ENCODE peak calls at places on chromosomes 1 and 21, in five cellular contexts. One of them, this sample, is unnamed.

GRCh38 chr1:36359383-36359782 is 26.3 kb downstream of the STK40 start:
- DNase-seq in body of pancreas: no peak
- DNase-seq in bronchial epithelial cell: no peak
- DNase-seq in psoas muscle: no peak
- DNase-seq in GM12865: no peak
- DNase-seq in this sample: no peak

GRCh38 chr1:14027099-14027498 is 327.1 kb downstream of the PRDM2 start:
- DNase-seq in body of pancreas: no peak
- DNase-seq in bronchial epithelial cell: no peak
- DNase-seq in psoas muscle: no peak
- DNase-seq in GM12865: no peak
- DNase-seq in this sample: no peak

GRCh38 chr1:57279909-57280666 is 143.8 kb downstream of the DAB1 start:
- DNase-seq in body of pancreas: no peak
- DNase-seq in bronchial epithelial cell: peak; percentile 100
- DNase-seq in psoas muscle: no peak
- DNase-seq in GM12865: no peak
- DNase-seq in this sample: no peak

GRCh38 chr21:21156919-21157318 is 158.7 kb downstream of the NCAM2 start:
- DNase-seq in body of pancreas: no peak
- DNase-seq in bronchial epithelial cell: no peak
- DNase-seq in psoas muscle: no peak
- DNase-seq in GM12865: no peak
- DNase-seq in this sample: no peak

GRCh38 chr1:167312871-167313270 is 92.2 kb downstream of the POU2F1 start:
- DNase-seq in body of pancreas: no peak
- DNase-seq in bronchial epithelial cell: peak; percentile 35
- DNase-seq in psoas muscle: no peak
- DNase-seq in GM12865: no peak
- DNase-seq in this sample: no peak

GRCh38 chr21:16241500-16241963 is 511.8 kb downstream of the USP25 start:
- DNase-seq in body of pancreas: no peak
- DNase-seq in bronchial epithelial cell: no peak
- DNase-seq in psoas muscle: no peak
- DNase-seq in GM12865: no peak
- DNase-seq in this sample: no peak

GRCh38 chr1:64965239-64966157 is 851 bp downstream of the JAK1 start:
- DNase-seq in body of pancreas: peak; percentile 69
- DNase-seq in bronchial epithelial cell: no peak
- DNase-seq in psoas muscle: peak; percentile 70
- DNase-seq in GM12865: peak; percentile 85
- DNase-seq in this sample: peak; percentile 24

GRCh38 chr1:68128157-68128556 is 77.7 kb upstream of the DIRAS3 start:
- DNase-seq in body of pancreas: no peak
- DNase-seq in bronchial epithelial cell: no peak
- DNase-seq in psoas muscle: no peak
- DNase-seq in GM12865: peak; percentile 39
- DNase-seq in this sample: no peak

GRCh38 chr1:24418898-24419628 is 3.5 kb downstream of the NIPAL3 start:
- DNase-seq in body of pancreas: no peak
- DNase-seq in bronchial epithelial cell: peak; percentile 85
- DNase-seq in psoas muscle: no peak
- DNase-seq in GM12865: no peak
- DNase-seq in this sample: no peak

GRCh38 chr1:152622803-152623202 is at the start of gene LCE3A:
- DNase-seq in body of pancreas: no peak
- DNase-seq in bronchial epithelial cell: no peak
- DNase-seq in psoas muscle: no peak
- DNase-seq in GM12865: peak; percentile 29
- DNase-seq in this sample: no peak

DNA sequence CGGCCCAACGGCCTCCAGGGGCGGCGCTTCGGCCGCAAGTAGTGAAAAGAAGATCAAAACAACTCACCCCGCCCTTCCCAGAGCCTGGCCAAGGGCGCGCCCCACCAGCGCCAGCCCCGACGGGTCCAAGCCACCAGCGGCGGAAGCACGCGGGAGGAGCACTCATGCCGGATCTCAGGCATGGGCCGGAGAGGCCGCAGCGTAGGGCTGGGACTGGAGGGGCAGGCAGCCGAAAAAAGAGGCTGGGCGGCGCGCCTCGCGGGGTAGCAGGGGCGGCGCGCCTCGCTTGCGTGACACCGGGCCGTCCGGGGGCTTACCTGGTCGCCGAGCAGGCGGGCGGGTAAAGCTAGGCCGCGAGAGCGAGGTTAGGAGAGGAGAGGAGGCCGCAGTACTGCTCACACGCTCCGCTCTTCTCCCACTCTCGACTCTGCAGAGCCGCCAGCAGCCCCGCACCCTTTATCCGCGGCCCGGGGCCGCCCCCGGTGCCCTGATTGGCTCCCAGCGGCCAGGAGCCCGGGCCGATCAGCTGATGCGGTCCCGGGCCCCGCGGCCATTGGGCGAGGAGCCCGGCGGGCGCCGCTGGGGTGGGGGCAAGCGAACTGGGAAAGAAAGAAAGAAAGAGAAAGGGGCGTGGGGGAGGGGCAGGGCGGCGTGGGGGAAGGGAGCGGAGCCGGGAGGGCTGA is at the start of gene GLUL:
- DNase-seq in body of pancreas: peak; percentile 96
- DNase-seq in bronchial epithelial cell: peak; percentile 72
- DNase-seq in psoas muscle: peak; percentile 96
- DNase-seq in GM12865: peak; percentile 93
- DNase-seq in this sample: peak; percentile 63
- TF ChIP-seq CTCF in body of pancreas: no peak
- TF ChIP-seq CTCF in bronchial epithelial cell: peak; percentile 17
- TF ChIP-seq CTCF in psoas muscle: peak; percentile 26
- TF ChIP-seq CTCF in GM12865: peak; percentile 13
- TF ChIP-seq CTCF in this sample: no peak

DNA sequence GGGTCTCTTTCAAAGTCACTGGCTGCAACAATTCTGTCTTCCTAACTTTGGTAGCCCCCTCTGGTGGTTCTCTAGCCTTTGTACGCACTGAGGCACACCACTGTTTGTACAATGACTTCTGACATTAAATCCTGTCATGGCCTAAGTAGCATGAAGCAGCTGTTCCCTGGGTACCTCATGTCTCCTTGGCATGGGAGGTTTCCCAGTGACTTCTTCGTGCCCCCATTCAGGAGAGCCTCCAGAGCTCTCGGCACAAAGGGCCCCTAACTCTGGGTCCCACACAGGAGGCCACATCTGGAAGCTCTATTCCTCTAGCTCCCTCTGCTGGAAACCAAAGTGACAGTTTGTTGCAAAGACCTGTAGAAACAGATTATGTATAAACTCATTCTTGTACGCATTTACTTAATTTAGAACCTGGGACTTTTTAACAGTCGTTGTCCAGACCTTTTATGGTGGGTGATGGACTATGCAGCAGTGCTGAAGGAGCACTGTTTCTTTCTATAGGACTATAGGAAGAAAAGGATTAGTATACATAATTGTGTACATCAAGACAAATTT is 13.4 kb downstream of the SWT1 start:
- DNase-seq in body of pancreas: peak; percentile 31
- DNase-seq in bronchial epithelial cell: peak; percentile 62
- DNase-seq in psoas muscle: no peak
- DNase-seq in GM12865: peak; percentile 63
- DNase-seq in this sample: peak; percentile 30
- TF ChIP-seq CTCF in body of pancreas: peak; percentile 52
- TF ChIP-seq CTCF in bronchial epithelial cell: peak; percentile 71
- TF ChIP-seq CTCF in psoas muscle: peak; percentile 57
- TF ChIP-seq CTCF in GM12865: peak; percentile 60
- TF ChIP-seq CTCF in this sample: peak; percentile 82

GRCh38 chr1:91005285-91005684 is 16.6 kb downstream of the ZNF644 start:
- DNase-seq in body of pancreas: no peak
- DNase-seq in bronchial epithelial cell: no peak
- DNase-seq in psoas muscle: no peak
- DNase-seq in GM12865: no peak
- DNase-seq in this sample: no peak

GRCh38 chr1:91006113-91006908 is 15.5 kb downstream of the ZNF644 start:
- DNase-seq in body of pancreas: no peak
- DNase-seq in bronchial epithelial cell: no peak
- DNase-seq in psoas muscle: no peak
- DNase-seq in GM12865: no peak
- DNase-seq in this sample: no peak

GRCh38 chr1:91004145-91004544 is 17.7 kb downstream of the ZNF644 start:
- DNase-seq in body of pancreas: no peak
- DNase-seq in bronchial epithelial cell: no peak
- DNase-seq in psoas muscle: no peak
- DNase-seq in GM12865: no peak
- DNase-seq in this sample: no peak

GRCh38 chr1:91007827-91008226 is 14.0 kb downstream of the ZNF644 start:
- DNase-seq in body of pancreas: no peak
- DNase-seq in bronchial epithelial cell: no peak
- DNase-seq in psoas muscle: no peak
- DNase-seq in GM12865: no peak
- DNase-seq in this sample: no peak

DNA sequence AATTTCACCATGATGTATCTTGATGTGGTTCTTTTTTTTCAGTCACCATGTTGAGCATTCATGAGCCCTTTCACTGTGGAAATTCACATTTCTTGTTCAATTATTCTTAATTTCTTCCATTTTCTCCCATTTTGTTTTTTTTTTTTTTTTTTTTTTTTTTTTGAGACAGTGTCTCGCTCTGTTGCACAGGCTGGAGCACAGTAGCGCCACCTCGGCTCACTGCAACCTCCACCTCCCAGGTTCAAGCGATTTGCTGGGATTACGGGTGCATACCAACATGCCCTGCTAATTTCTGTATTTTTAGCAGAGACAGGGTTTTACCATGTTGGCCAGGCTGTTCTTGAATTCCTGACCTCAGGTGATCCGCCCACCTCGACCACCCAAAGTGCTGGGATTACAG is 14.7 kb downstream of the ZNF644 start:
- DNase-seq in body of pancreas: no peak
- DNase-seq in bronchial epithelial cell: no peak
- DNase-seq in psoas muscle: no peak
- DNase-seq in GM12865: no peak
- DNase-seq in this sample: no peak
- TF ChIP-seq CTCF in body of pancreas: no peak
- TF ChIP-seq CTCF in bronchial epithelial cell: no peak
- TF ChIP-seq CTCF in psoas muscle: no peak
- TF ChIP-seq CTCF in GM12865: no peak
- TF ChIP-seq CTCF in this sample: no peak

GRCh38 chr1:201126832-201127754 is at the start of gene ASCL5:
- DNase-seq in body of pancreas: peak; percentile 90
- DNase-seq in bronchial epithelial cell: peak; percentile 65
- DNase-seq in psoas muscle: peak; percentile 35
- DNase-seq in GM12865: no peak
- DNase-seq in this sample: no peak
- TF ChIP-seq CTCF in body of pancreas: peak; percentile 34
- TF ChIP-seq CTCF in bronchial epithelial cell: peak; percentile 60
- TF ChIP-seq CTCF in psoas muscle: no peak
- TF ChIP-seq CTCF in GM12865: no peak
- TF ChIP-seq CTCF in this sample: no peak

DNA sequence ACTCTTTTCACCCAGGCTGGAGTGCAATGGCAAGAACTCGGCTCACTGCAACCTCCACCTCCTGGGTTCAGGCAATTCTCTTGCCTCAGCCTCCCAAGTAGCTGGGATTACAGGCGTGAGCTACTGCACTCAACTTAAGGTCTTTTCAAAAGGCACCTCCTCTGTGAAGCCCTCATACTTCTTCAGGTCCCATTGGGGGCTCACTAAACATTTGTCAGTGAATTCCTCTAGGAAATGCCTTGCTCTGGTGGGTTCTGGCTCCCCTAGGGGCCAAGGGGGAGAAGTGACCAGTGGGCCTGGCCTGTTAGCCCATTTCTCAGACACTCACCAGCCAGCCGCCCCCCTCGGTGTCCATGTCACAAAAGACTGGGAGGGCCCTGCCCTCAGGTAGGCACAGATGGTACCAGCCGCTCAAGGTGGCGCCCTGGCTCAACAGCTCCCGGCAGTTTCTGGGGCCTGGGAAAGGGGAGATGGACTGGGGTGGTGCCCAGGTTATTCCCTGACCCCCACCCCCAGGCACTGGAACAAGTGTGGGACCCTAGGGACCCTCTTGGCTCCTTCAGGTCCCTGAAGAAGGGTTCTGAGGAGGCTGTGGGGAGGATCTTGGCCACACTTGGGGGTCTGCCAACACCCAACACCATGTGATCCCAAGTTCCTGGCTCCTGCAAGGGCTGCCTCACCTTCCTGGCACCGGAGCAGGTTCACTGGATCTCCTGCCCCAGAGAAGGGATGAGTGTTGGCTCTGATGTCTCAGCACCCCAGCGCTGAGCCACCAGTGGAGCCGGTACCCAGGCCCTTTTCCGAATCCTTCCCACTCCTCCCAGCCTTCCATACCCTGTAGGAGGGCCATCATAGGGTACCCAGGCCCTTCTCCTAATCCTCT is 1.6 kb downstream of the FCN3 start:
- DNase-seq in body of pancreas: no peak
- DNase-seq in bronchial epithelial cell: no peak
- DNase-seq in psoas muscle: no peak
- DNase-seq in GM12865: no peak
- DNase-seq in this sample: no peak
- TF ChIP-seq CTCF in body of pancreas: no peak
- TF ChIP-seq CTCF in bronchial epithelial cell: peak; percentile 15
- TF ChIP-seq CTCF in psoas muscle: no peak
- TF ChIP-seq CTCF in GM12865: peak; percentile 20
- TF ChIP-seq CTCF in this sample: no peak

GRCh38 chr1:165452336-165453130 is 7.6 kb upstream of the RXRG start:
- DNase-seq in body of pancreas: no peak
- DNase-seq in bronchial epithelial cell: no peak
- DNase-seq in psoas muscle: no peak
- DNase-seq in GM12865: no peak
- DNase-seq in this sample: no peak
- TF ChIP-seq CTCF in body of pancreas: no peak
- TF ChIP-seq CTCF in bronchial epithelial cell: no peak
- TF ChIP-seq CTCF in psoas muscle: no peak
- TF ChIP-seq CTCF in GM12865: no peak
- TF ChIP-seq CTCF in this sample: no peak

GRCh38 chr1:53825306-53825705 is 12.8 kb downstream of the NDC1 start:
- DNase-seq in body of pancreas: no peak
- DNase-seq in bronchial epithelial cell: no peak
- DNase-seq in psoas muscle: no peak
- DNase-seq in GM12865: no peak
- DNase-seq in this sample: no peak

GRCh38 chr1:53821380-53821779 is 16.7 kb downstream of the NDC1 start:
- DNase-seq in body of pancreas: no peak
- DNase-seq in bronchial epithelial cell: no peak
- DNase-seq in psoas muscle: no peak
- DNase-seq in GM12865: no peak
- DNase-seq in this sample: no peak

GRCh38 chr1:53822931-53823330 is 15.2 kb downstream of the NDC1 start:
- DNase-seq in body of pancreas: no peak
- DNase-seq in bronchial epithelial cell: no peak
- DNase-seq in psoas muscle: no peak
- DNase-seq in GM12865: no peak
- DNase-seq in this sample: no peak

DNA sequence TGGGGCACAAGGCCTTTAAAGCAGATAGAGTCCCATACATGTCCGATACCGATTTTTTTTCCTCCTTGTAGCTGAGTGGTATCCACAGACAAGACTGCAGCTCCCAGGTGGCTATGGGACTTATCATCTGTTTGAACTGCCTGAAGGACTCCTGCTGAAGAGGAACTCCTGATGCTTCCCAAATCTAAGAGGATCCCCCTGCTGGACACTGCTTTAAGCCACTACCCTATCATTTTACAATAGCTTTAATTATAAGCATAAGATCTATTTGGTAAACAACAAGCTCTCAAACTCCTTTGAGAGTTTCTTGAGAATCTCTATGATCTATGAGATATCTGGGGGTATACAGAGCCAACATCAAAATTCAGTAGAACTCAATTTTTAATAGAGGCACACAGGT is 11.7 kb downstream of the NDC1 start:
- DNase-seq in body of pancreas: no peak
- DNase-seq in bronchial epithelial cell: peak; percentile 13
- DNase-seq in psoas muscle: no peak
- DNase-seq in GM12865: no peak
- DNase-seq in this sample: no peak
- TF ChIP-seq CTCF in body of pancreas: no peak
- TF ChIP-seq CTCF in bronchial epithelial cell: no peak
- TF ChIP-seq CTCF in psoas muscle: no peak
- TF ChIP-seq CTCF in GM12865: no peak
- TF ChIP-seq CTCF in this sample: no peak

This sample was measured in activated B cell treated with CpG ODN at 0.5 μM for 24 hours.